ENCODE peak calls at places on chromosomes 12 and 14, in eight cellular contexts. G, F, W, Z, L, E, J and K are unnamed samples.
A peak's percentile ranks its signal among the peaks of the same experiment; 100 is the strongest.

GRCh38 chr14:22536853-22537338 is 52.1 kb downstream of the DAD1 start:
- DNase-seq in W (peak; percentile 98), L (no peak), G (peak; percentile 93), J (peak; percentile 85), E (peak; percentile 91), Z (peak; percentile 55), F (no peak), K (peak; percentile 46)

GRCh38 chr14:51202914-51203665 is 37.0 kb upstream of the TMX1 start:
- DNase-seq in Z (no peak), E (no peak), G (no peak), W (no peak), L (no peak), J (no peak), F (no peak), K (no peak)

GRCh38 chr14:51576112-51576420 is 75.6 kb upstream of the FRMD6 start:
- DNase-seq in L (peak; percentile 30), F (no peak), G (no peak), E (no peak), J (no peak), W (peak; percentile 57), Z (no peak), K (no peak)

GRCh38 chr12:27555928-27556778 is 32.1 kb downstream of the PPFIBP1 start:
- DNase-seq in E (peak; percentile 77), F (no peak), Z (no peak), W (peak; percentile 85), J (no peak), G (no peak), L (no peak), K (no peak)

GRCh38 chr12:12807970-12808702 is 5.0 kb upstream of the DDX47 start:
- DNase-seq in J (peak; percentile 76), W (peak; percentile 67), L (no peak), E (no peak), G (no peak), F (no peak), Z (peak; percentile 43), K (no peak)

GRCh38 chr12:54352891-54353874 is 11.1 kb downstream of the GPR84 start:
- DNase-seq in E (peak; percentile 26), Z (no peak), L (no peak), W (peak; percentile 84), G (peak; percentile 29), F (peak; percentile 81), J (no peak), K (no peak)

GRCh38 chr14:84535491-84535890 is 994.5 kb upstream of the FLRT2 start:
- DNase-seq in W (no peak), F (no peak), E (no peak), Z (no peak), L (no peak), J (no peak), G (no peak), K (no peak)

GRCh38 chr12:50059440-50060119 is 2.2 kb downstream of the ASIC1 start:
- DNase-seq in W (no peak), E (no peak), F (no peak), G (no peak), J (no peak), L (no peak), Z (no peak), K (no peak)

GRCh38 chr12:30090258-30090657 is 306.5 kb upstream of the TMTC1 start:
- DNase-seq in F (no peak), W (no peak), G (no peak), Z (no peak), J (no peak), L (no peak), E (no peak), K (no peak)

GRCh38 chr12:30088259-30088995 is 304.7 kb upstream of the TMTC1 start:
- DNase-seq in F (no peak), Z (no peak), L (no peak), E (no peak), W (no peak), G (no peak), J (no peak), K (no peak)
- TF ChIP-seq CTCF in F (no peak), Z (no peak), L (no peak), E (no peak), W (no peak), G (no peak), J (no peak), K (no peak)

DNA sequence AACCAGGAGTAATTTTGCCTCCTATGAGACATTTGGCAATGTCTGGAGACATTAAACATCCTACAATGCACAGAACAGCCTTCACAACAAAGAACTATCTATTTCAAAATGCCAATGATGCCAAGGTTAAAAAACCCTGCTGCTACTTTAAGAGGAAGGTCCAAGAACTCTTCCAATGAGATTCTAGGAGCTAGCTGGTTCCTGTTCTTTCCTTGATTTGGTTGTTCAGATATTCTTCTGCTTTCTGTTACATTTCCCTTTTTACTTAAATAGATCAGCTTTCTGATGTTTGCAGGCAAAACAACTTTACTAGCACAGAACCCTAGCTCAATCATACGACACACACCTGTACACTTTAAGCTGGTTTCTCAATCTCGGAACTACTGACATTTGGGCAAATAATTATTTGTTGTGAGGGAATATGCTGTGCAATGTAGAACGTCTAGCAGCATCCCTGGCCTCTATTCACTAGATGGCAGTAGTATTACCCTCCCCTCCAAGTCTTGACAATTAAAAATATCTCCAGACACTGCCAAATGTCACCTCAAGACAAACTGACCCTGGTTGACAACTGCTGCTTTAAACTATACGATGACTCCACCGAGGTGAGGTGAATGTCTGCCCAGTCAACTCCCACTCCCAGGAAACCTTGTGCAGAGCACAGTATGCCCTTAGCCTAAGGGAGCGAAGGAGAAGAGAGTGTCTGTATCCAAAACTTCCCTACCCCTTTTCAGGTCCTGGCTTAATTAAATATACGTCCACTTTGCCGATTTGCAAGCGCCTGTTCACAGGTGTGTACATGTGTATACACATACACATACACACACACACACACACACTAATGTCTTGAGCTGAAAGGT is 4.4 kb downstream of the BLTP3B start:
- DNase-seq in F (no peak), G (no peak), W (peak; percentile 29), Z (no peak), J (no peak), L (no peak), E (no peak), K (no peak)
- TF ChIP-seq CTCF in F (peak; percentile 39), G (peak; percentile 48), W (peak; percentile 44), Z (no peak), J (peak; percentile 19), L (peak; percentile 20), E (peak; percentile 45), K (peak; percentile 19)

GRCh38 chr12:66255737-66256136 is 46.6 kb upstream of the HELB start:
- DNase-seq in E (no peak), J (no peak), F (no peak), Z (no peak), G (no peak), W (no peak), L (no peak), K (no peak)
- TF ChIP-seq CTCF in E (no peak), J (no peak), F (no peak), Z (no peak), G (no peak), W (no peak), L (no peak), K (no peak)

GRCh38 chr14:106210650-106211049 is 684.3 kb downstream of the TMEM121 start:
- DNase-seq in W (no peak), G (no peak), F (no peak), J (no peak), Z (no peak), E (no peak), L (no peak), K (no peak)
- TF ChIP-seq CTCF in W (no peak), G (no peak), F (no peak), J (no peak), Z (no peak), E (no peak), L (peak; percentile 28), K (no peak)

DNA sequence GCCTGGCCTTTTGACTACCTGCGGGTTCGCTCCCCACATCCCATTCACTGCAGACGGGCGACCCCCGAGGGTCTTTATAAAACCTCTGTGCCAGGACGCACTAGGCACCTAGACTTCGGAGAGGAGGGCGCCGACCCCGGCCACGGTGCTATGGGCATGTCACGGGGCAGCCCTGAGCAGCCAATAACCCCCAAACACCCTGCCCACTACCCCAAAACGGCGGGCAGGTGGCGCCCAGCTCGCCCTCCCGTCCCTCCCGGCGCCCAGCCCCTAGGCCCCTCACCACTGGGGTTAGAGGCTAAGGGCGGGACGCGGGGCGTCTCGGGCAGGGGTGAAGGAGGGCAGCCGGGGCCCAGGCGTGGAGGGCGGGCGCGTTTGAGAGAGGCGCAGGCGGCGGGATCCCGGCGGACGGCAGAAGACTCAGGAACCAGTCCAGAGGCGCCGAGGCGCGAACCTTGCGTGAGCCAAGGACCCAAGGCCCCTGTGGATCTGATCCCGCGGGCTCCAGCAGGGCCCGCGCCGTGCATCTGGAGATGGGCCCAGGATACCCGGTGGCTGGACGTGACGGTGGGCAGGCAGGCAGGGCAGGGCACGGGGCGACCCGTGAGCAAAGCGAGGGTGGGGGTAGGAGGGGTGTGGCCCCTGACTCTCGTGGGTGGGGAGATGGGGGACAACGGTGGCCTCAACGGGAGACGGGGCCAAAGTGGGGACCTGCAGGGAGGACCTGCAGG is 11.1 kb downstream of the KRT85 start:
- DNase-seq in F (no peak), Z (no peak), J (no peak), L (no peak), E (no peak), G (no peak), W (no peak), K (no peak)
- TF ChIP-seq CTCF in F (no peak), Z (no peak), J (no peak), L (no peak), E (no peak), G (no peak), W (no peak), K (no peak)

GRCh38 chr12:109346920-109347319 is 780 bp upstream of the MYO1H start:
- DNase-seq in Z (no peak), G (no peak), L (no peak), E (no peak), F (no peak), W (no peak), J (no peak), K (no peak)
- TF ChIP-seq CTCF in Z (no peak), G (peak; percentile 24), L (no peak), E (no peak), F (peak; percentile 34), W (peak; percentile 13), J (no peak), K (no peak)

DNA sequence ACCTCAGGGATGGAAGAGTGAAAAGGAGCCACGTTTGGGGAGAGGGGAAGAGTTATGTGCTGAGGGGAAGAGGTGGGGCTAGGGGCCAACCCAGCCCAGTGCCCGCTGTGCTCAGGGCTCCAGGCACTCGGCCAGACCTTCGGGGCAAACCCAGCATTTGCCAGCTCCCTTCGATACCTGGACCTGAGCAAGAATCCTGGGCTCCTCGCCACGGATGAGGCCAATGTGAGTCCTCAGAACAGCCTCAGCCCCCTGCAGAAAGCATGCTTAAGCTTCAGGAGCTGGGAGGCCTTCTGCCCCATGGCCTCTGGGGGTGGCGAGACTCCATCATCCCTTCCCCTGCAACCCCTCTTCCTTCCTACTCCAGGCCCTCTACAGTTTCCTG is 5.0 kb downstream of the CARMIL3 start:
- DNase-seq in W (no peak), Z (no peak), F (no peak), J (no peak), E (no peak), G (no peak), L (no peak), K (no peak)
- TF ChIP-seq CTCF in W (no peak), Z (no peak), F (no peak), J (no peak), E (no peak), G (no peak), L (no peak), K (no peak)